ENCODE peak calls at places on chromosomes 16 and 17, in seven cellular contexts. F, G, W, M, N, R and S are unnamed samples.

GRCh38 chr16:69822174-69822935 is 60.2 kb downstream of the WWP2 start:
- DNase-seq in F (no peak), G (no peak), W (no peak), M (no peak), N (no peak), R (no peak), S (no peak)

GRCh38 chr16:89246903-89247733 is 29.6 kb downstream of the ZNF778 start:
- DNase-seq in F (peak), G (peak), W (peak), M (peak), N (no peak), R (peak), S (peak)

GRCh38 chr17:80414508-80414802 is 512 bp upstream of the ENDOV start:
- DNase-seq in F (no peak), G (no peak), W (no peak), M (peak), N (no peak), R (no peak), S (peak)

GRCh38 chr16:85211247-85211910 is 99.1 kb upstream of the CIBAR2 start:
- DNase-seq in F (no peak), G (peak), W (no peak), M (peak), N (no peak), R (peak), S (peak)

GRCh38 chr17:752620-753219 is 656 bp upstream of the GEMIN4 start:
- DNase-seq in F (peak), G (peak), W (peak), M (peak), N (no peak), R (peak), S (peak)

GRCh38 chr17:17363638-17364337 is 60.6 kb downstream of the NT5M start:
- DNase-seq in F (no peak), G (no peak), W (peak), M (no peak), N (no peak), R (no peak), S (no peak)

GRCh38 chr16:88430185-88430523 is 22.9 kb upstream of the ZFPM1 start:
- DNase-seq in F (no peak), G (no peak), W (no peak), M (peak), N (no peak), R (no peak), S (no peak)

GRCh38 chr17:281365-281999 is 71.1 kb downstream of the RPH3AL start:
- DNase-seq in F (no peak), G (no peak), W (peak), M (no peak), N (no peak), R (no peak), S (no peak)

GRCh38 chr16:26111900-26112299 is 420.1 kb downstream of the HS3ST4 start:
- DNase-seq in F (no peak), G (peak), W (no peak), M (no peak), N (no peak), R (no peak), S (no peak)

GRCh38 chr17:7178973-7179316 is 225 bp downstream of the ASGR1 start:
- DNase-seq in F (peak), G (no peak), W (no peak), M (no peak), N (no peak), R (no peak), S (no peak)

DNA sequence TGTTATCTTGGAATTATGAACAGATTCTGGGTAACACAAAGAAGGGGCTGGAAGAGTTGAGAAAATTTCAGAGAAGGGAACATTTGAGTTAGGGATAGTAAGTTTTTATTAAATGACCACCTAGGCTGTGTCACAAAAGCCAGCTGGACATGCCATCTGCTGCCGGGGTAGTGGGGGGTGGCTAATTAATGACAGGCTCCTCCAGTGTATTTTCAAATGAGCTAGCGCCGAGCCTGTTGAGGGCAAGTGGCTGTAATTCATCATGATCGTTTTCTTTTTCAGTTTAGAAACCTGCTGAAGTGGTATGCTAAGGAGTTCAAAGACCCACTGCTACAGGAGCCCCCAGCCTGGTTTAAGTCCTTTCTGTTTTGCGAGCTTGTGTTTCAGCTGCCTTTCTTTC is 6.2 kb downstream of the TMEM97 start:
- DNase-seq in F (no peak), G (no peak), W (no peak), M (no peak), N (no peak), R (no peak), S (no peak)
- H3K4me3 ChIP-seq in F (no peak), G (no peak), W (no peak), M (no peak), N (no peak), R (no peak), S (no peak)

DNA sequence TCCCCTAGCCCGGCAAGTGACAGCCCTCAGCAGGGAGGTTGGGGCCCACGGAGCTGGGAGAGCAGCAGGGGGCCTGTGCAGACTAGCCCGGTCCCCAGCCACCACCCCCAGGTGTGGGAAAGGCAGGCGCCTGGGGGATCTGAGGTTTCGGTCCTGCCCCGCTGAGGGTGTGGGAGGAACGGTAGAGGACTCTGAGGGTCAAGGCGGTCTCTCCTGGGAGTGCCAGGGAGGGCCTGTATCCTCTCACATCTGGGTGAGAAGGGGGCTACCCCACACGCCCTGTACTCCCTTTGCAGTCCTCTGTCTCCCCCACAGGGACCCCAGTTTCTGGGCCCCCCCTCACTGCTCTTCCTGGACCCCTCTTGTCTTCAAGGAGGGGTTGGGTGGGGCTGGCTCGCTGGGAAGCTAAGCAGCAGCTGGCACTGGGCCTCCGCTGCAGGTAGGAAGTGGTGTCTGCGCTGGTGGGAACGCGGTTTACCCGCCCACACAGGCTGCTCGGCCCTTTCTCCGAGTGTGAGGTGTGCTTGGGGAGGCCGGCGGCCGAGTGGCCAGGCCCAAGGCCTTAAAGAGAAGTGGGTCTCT is 15.4 kb downstream of the CD7 start:
- DNase-seq in F (peak), G (no peak), W (peak), M (peak), N (no peak), R (no peak), S (no peak)
- H3K4me3 ChIP-seq in F (no peak), G (no peak), W (no peak), M (no peak), N (no peak), R (no peak), S (no peak)

GRCh38 chr16:54194008-54194731 is 92.4 kb downstream of the IRX3 start:
- DNase-seq in F (peak), G (peak), W (peak), M (peak), N (no peak), R (peak), S (peak)
- H3K4me3 ChIP-seq in F (no peak), G (peak), W (peak), M (no peak), N (peak), R (peak), S (peak)

GRCh38 chr17:76536511-76537287 is 810 bp downstream of the CYGB start:
- DNase-seq in F (no peak), G (no peak), W (peak), M (no peak), N (no peak), R (no peak), S (no peak)
- H3K4me3 ChIP-seq in F (peak), G (peak), W (peak), M (peak), N (no peak), R (peak), S (peak)

GRCh38 chr16:23293016-23293415 is 9.1 kb upstream of the SCNN1B start:
- DNase-seq in F (no peak), G (no peak), W (no peak), M (no peak), N (no peak), R (no peak), S (no peak)
- H3K4me3 ChIP-seq in F (no peak), G (no peak), W (no peak), M (no peak), N (no peak), R (no peak), S (no peak)

DNA sequence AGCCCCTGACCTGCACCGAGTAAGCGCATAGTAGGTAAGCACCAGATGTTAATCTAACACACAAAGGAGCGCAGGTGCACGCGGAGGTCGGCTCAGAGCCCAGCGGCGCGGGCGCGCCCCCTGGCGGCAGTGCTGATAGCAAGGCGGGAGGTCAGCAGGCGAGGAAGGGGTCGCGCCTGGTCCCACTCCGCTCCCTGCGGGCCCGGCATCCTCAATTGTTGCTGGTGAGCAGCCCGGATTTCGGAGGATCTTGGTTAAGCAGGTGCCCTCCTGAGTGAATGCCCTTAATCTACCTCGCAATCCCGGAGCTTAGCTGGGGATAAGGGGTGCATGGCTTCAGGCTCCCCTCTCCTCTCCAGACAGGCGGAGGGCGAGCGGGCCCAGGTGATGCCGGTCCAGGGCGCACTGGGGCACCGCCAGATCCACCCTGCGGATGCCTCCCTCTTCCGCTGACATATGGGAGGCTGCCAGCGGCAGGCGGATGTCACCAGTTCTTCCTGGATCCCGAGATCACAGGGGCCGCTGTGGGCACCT is 4.0 kb upstream of the WNT3 start:
- DNase-seq in F (no peak), G (no peak), W (no peak), M (no peak), N (no peak), R (no peak), S (no peak)
- H3K4me3 ChIP-seq in F (no peak), G (no peak), W (no peak), M (no peak), N (no peak), R (no peak), S (no peak)

GRCh38 chr16:54487933-54488332 is 201.3 kb upstream of the IRX3 start:
- DNase-seq in F (no peak), G (no peak), W (no peak), M (peak), N (no peak), R (no peak), S (no peak)

GRCh38 chr16:54490089-54490488 is 203.5 kb upstream of the IRX3 start:
- DNase-seq in F (no peak), G (no peak), W (no peak), M (no peak), N (no peak), R (no peak), S (no peak)

GRCh38 chr16:54488729-54489128 is 202.1 kb upstream of the IRX3 start:
- DNase-seq in F (no peak), G (no peak), W (no peak), M (no peak), N (no peak), R (no peak), S (no peak)

GRCh38 chr16:54493076-54493475 is 206.5 kb upstream of the IRX3 start:
- DNase-seq in F (no peak), G (peak), W (no peak), M (no peak), N (no peak), R (peak), S (peak)

DNA sequence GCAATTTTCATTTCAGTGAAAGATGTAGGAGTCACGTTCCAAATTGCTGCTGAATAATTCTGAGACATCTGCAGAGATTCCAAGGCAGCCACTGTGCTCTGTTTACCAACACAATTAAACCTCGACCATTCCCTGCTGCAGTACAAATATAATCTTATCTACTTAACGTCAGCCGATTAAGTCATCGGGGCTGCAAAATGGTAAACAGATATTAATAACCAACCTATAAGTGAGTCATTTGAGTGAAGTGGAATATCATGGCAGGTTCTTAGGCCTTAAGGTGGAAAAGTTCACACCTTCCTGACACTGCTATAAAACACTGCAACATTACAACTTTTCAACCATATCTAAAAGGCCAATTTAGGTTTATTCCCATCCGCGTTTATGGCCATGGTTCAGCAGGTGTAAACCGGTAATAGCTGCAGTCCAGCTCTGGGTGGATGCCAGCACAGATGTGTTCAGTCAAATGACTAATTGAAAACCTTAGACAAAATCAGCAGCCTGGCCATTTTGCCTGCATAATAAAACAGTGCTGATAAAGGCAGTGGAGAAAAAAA is 202.7 kb upstream of the IRX3 start:
- DNase-seq in F (peak), G (peak), W (no peak), M (peak), N (no peak), R (peak), S (no peak)
- H3K4me3 ChIP-seq in F (no peak), G (no peak), W (no peak), M (no peak), N (no peak), R (no peak), S (no peak)